ENCODE peak calls at places on chromosomes 16 and 17, in five cellular contexts. Q, A, S, U and L are unnamed samples.

GRCh38 chr16:30033270-30033669 is 2.2 kb upstream of the TLCD3B start:
- DNase-seq in S (no peak), Q (no peak), U (no peak), A (no peak), L (no peak)

GRCh38 chr16:66357523-66357928 is 9.0 kb upstream of the CDH5 start:
- DNase-seq in S (peak; percentile 77), U (peak; percentile 57), A (peak; percentile 6), Q (no peak), L (no peak)

GRCh38 chr17:34874496-34874895 is 86.8 kb downstream of the CCT6B start:
- DNase-seq in U (no peak), S (no peak), A (no peak), Q (no peak), L (no peak)

GRCh38 chr16:90046122-90046970 is 27.1 kb upstream of the DBNDD1 start:
- DNase-seq in S (no peak), U (no peak), A (no peak), Q (no peak), L (peak; percentile 7)

GRCh38 chr16:72084445-72084844 is 9.0 kb downstream of the TXNL4B start:
- DNase-seq in S (no peak), U (no peak), Q (no peak), A (no peak), L (no peak)

GRCh38 chr16:9092282-9092962 is 978 bp downstream of the HAPSTR1 start:
- DNase-seq in Q (no peak), S (no peak), U (peak; percentile 46), A (no peak), L (no peak)

GRCh38 chr17:55038291-55038690 is 69.7 kb downstream of the STXBP4 start:
- DNase-seq in Q (no peak), U (no peak), A (no peak), S (peak; percentile 25), L (no peak)

GRCh38 chr16:68093816-68094613 is 8.8 kb downstream of the NFATC3 start:
- DNase-seq in S (peak; percentile 29), A (no peak), U (no peak), Q (no peak), L (no peak)

GRCh38 chr17:82399030-82399429 is 19.1 kb upstream of the HEXD start:
- DNase-seq in U (no peak), S (no peak), A (no peak), Q (no peak), L (no peak)

GRCh38 chr17:69240201-69240600 is 11.6 kb upstream of the ABCA10 start:
- DNase-seq in U (no peak), A (no peak), S (no peak), Q (no peak), L (no peak)